ENCODE peak calls at places on chromosomes 2 and 18, in nine cellular contexts. J is lower lobe of right lung; G is PC-3; U is H1; C is CD8-positive, alpha-beta T cell; K is ovary; P is cardiac muscle cell; Y is tibial artery; O is transverse colon. F is an unnamed sample.

GRCh38 chr2:37585982-37586621 is 85.3 kb downstream of the CDC42EP3 start:
- DNase-seq in J (no peak), G (peak; percentile 95), U (no peak), C (peak; percentile 60), K (peak; percentile 47), P (no peak), Y (peak; percentile 81), O (peak; percentile 43), F (peak; percentile 31)

GRCh38 chr2:28357055-28357454 is 35.6 kb upstream of the FOSL2 start:
- DNase-seq in J (no peak), G (no peak), U (no peak), C (no peak), K (no peak), P (no peak), Y (no peak), O (no peak), F (peak; percentile 50)

GRCh38 chr2:35294636-35295263 is 1060.8 kb upstream of the CRIM1 start:
- DNase-seq in J (no peak), G (no peak), U (no peak), C (no peak), K (no peak), P (no peak), Y (no peak), O (no peak), F (no peak)

GRCh38 chr2:218370410-218371063 is 11.5 kb upstream of the SLC11A1 start:
- DNase-seq in J (peak; percentile 85), G (no peak), U (no peak), C (no peak), K (peak; percentile 29), P (no peak), Y (peak; percentile 76), O (peak; percentile 46), F (peak; percentile 72)

GRCh38 chr18:50097702-50098101 is 97.2 kb downstream of the MYO5B start:
- DNase-seq in J (peak; percentile 52), G (peak; percentile 70), U (no peak), C (no peak), K (no peak), P (no peak), Y (no peak), O (peak; percentile 61), F (no peak)

GRCh38 chr18:75167137-75167536 is 41.8 kb downstream of the PTGR3 start:
- DNase-seq in J (no peak), G (no peak), U (no peak), C (no peak), K (no peak), P (no peak), Y (no peak), O (no peak), F (no peak)

GRCh38 chr18:12880532-12880892 is 3.5 kb downstream of the PTPN2 start:
- DNase-seq in J (no peak), G (no peak), U (no peak), C (no peak), K (no peak), P (no peak), Y (no peak), O (no peak), F (no peak)

GRCh38 chr2:37230581-37230980 is 815 bp downstream of the CEBPZ start:
- DNase-seq in J (no peak), G (peak; percentile 26), U (no peak), C (no peak), K (no peak), P (peak; percentile 3), Y (no peak), O (peak; percentile 12), F (no peak)

GRCh38 chr18:13221821-13222220 is 3.3 kb downstream of the LDLRAD4 start:
- DNase-seq in J (no peak), G (no peak), U (no peak), C (no peak), K (no peak), P (no peak), Y (peak; percentile 61), O (peak; percentile 51), F (peak; percentile 88)

GRCh38 chr2:118576109-118576855 is 271.2 kb downstream of the EN1 start:
- DNase-seq in J (no peak), G (no peak), U (no peak), C (no peak), K (no peak), P (peak; percentile 72), Y (no peak), O (no peak), F (peak; percentile 73)

GRCh38 chr2:108270346-108270745 is 18.3 kb upstream of the SULT1C2 start:
- DNase-seq in J (no peak), G (no peak), U (no peak), C (no peak), K (no peak), P (no peak), Y (no peak), O (no peak), F (no peak)

GRCh38 chr2:5535301-5535700 is 156.9 kb upstream of the SOX11 start:
- DNase-seq in J (no peak), G (no peak), U (no peak), C (no peak), K (no peak), P (no peak), Y (no peak), O (no peak), F (no peak)

GRCh38 chr2:234978466-234979203 is 26.8 kb downstream of the SH3BP4 start:
- DNase-seq in J (no peak), G (peak; percentile 88), U (no peak), C (no peak), K (no peak), P (no peak), Y (no peak), O (peak; percentile 54), F (no peak)

GRCh38 chr2:145110668-145111067 is 590.7 kb upstream of the ZEB2 start:
- DNase-seq in J (no peak), G (peak; percentile 64), U (no peak), C (no peak), K (no peak), P (no peak), Y (no peak), O (no peak), F (no peak)

GRCh38 chr2:20916604-20917286 is 93.8 kb upstream of the LDAH start:
- DNase-seq in J (no peak), G (no peak), U (no peak), C (no peak), K (no peak), P (no peak), Y (no peak), O (no peak), F (no peak)

GRCh38 chr18:40851014-40851429 is 1104.0 kb upstream of the PIK3C3 start:
- DNase-seq in J (no peak), G (peak; percentile 67), U (no peak), C (no peak), K (no peak), P (no peak), Y (no peak), O (no peak), F (no peak)

DNA sequence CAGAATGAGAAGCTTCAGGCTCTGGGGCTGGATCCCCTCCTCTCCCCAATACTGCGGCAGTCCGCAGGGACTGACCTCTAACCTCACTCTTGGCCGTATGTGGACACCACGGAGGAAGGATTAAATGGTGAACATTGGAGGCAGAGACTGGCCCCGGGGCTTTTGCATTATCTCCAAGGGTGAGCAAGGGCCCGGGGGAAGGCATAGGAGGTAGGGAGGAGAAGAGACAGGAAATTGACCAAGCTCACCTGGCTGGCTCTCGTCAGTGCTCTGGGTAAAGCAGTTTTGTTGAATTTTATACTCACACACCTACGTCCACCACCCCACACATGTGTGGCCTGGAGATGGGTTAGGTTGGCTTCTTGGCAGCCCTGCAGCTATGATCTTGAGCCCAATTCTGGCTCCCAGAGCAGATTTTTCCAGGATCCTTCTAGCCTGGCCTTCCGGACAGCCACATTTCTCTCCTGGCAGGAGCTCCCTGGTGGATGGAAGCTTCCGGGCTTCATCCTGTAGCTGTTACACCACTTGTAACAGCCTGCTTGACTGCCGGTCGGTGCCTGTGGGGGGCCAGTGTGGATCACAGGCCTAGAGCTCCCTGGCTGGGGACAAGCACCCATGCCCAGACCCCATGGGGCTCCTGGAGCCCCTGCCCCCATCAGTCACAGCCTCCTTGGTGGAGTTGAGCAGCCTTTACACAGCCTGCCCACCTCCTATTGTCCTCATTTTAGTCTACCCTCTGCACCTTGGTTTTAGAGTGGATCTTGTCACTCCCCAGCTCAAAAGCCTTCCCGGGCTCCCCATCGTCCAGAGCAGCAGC is 7.6 kb downstream of the ITM2C start:
- DNase-seq in J (no peak), G (no peak), U (peak; percentile 42), C (no peak), K (no peak), P (no peak), Y (no peak), O (no peak), F (no peak)
- H3K4me1 ChIP-seq in J (peaks cover 17% of the 10 kb centered on the region), G (no peaks in the 10 kb centered on the region), U (peaks cover 41% of the 10 kb centered on the region), C (peaks cover 51% of the 10 kb centered on the region), K (no peaks in the 10 kb centered on the region), P (peaks cover 53% of the 10 kb centered on the region), Y (peaks cover 18% of the 10 kb centered on the region), O (peaks cover 90% of the 10 kb centered on the region), F (no peaks in the 10 kb centered on the region)

GRCh38 chr2:177252808-177253531 is 11.6 kb downstream of the NFE2L2 start:
- DNase-seq in J (no peak), G (no peak), U (no peak), C (no peak), K (no peak), P (no peak), Y (no peak), O (no peak), F (no peak)
- H3K27ac ChIP-seq in J (peak overlapping the region; percentile 68), G (no peak overlapping the region), U (no peak overlapping the region), C (peak overlapping the region; percentile 32), K (peak overlapping the region; percentile 37), P (peak overlapping the region; percentile 7), Y (no peak overlapping the region), O (peak overlapping the region; percentile 67), F (peak overlapping the region; percentile 75)

GRCh38 chr2:181523756-181524155 is 66.6 kb downstream of the ITGA4 start:
- DNase-seq in J (no peak), G (no peak), U (no peak), C (no peak), K (no peak), P (no peak), Y (no peak), O (no peak), F (no peak)
- H3K4me1 ChIP-seq in J (no peaks in the 10 kb centered on the region), G (peaks cover 10% of the 10 kb centered on the region), U (no peaks in the 10 kb centered on the region), C (no peaks in the 10 kb centered on the region), K (no peaks in the 10 kb centered on the region), P (peaks cover 8% of the 10 kb centered on the region), Y (no peaks in the 10 kb centered on the region), O (no peaks in the 10 kb centered on the region), F (no peaks in the 10 kb centered on the region)

DNA sequence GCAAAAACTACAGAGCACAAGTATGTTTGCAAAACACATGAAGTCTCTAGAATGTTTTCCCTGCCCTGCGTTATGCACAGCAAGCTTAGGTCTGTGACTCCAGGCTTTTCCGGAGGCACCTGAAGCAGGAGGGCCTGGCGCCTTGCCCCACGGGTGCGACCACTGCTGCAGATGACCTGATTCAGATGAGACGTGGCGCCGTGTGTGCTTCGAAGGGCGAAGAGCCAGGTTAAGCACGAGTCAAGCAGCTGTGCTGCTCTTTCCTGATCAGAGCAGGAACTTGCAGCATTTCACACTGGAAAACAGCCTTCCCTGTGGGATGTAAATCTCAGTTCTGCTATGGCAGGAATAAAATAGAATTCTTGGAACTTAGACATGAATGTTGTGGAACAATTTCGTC is 43.2 kb downstream of the EIPR1 start:
- DNase-seq in J (no peak), G (no peak), U (no peak), C (no peak), K (no peak), P (no peak), Y (no peak), O (no peak), F (no peak)
- H3K27ac ChIP-seq in J (no peak overlapping the region), G (no peak overlapping the region), U (no peak overlapping the region), C (no peak overlapping the region), K (no peak overlapping the region), P (no peak overlapping the region), Y (no peak overlapping the region), O (no peak overlapping the region), F (no peak overlapping the region)